ENCODE peak calls at places on chromosomes 6 and 20, in nine cellular contexts. One of them, this sample, is unnamed.

GRCh38 chr6:3565291-3565690 is 108.4 kb upstream of the SLC22A23 start:
- DNase-seq in lower leg skin: no peak
- DNase-seq in suprapubic skin: no peak
- DNase-seq in transverse colon: no peak
- DNase-seq in IMR-90: no peak
- DNase-seq in Peyer's patch: no peak
- DNase-seq in HCT116: no peak
- DNase-seq in tibial nerve: no peak
- DNase-seq in A549: no peak
- DNase-seq in this sample: no peak

GRCh38 chr6:64996301-64996700 is 710.7 kb downstream of the EYS start:
- DNase-seq in lower leg skin: no peak
- DNase-seq in A549: no peak
- DNase-seq in HCT116: no peak
- DNase-seq in Peyer's patch: no peak
- DNase-seq in tibial nerve: no peak
- DNase-seq in suprapubic skin: no peak
- DNase-seq in transverse colon: no peak
- DNase-seq in IMR-90: no peak
- DNase-seq in this sample: no peak

GRCh38 chr6:170429457-170429856 is 122.9 kb downstream of the FAM120B start:
- DNase-seq in A549: no peak
- DNase-seq in suprapubic skin: no peak
- DNase-seq in transverse colon: no peak
- DNase-seq in lower leg skin: no peak
- DNase-seq in HCT116: no peak
- DNase-seq in Peyer's patch: no peak
- DNase-seq in IMR-90: no peak
- DNase-seq in tibial nerve: peak
- DNase-seq in this sample: no peak

GRCh38 chr20:59823456-59823855 is 110.0 kb downstream of the SYCP2 start:
- DNase-seq in tibial nerve: no peak
- DNase-seq in lower leg skin: peak
- DNase-seq in suprapubic skin: no peak
- DNase-seq in Peyer's patch: no peak
- DNase-seq in transverse colon: no peak
- DNase-seq in HCT116: no peak
- DNase-seq in IMR-90: no peak
- DNase-seq in A549: no peak
- DNase-seq in this sample: no peak

GRCh38 chr6:5208039-5208438 is 52.7 kb downstream of the LYRM4 start:
- DNase-seq in lower leg skin: no peak
- DNase-seq in tibial nerve: peak
- DNase-seq in IMR-90: peak
- DNase-seq in HCT116: no peak
- DNase-seq in Peyer's patch: no peak
- DNase-seq in transverse colon: no peak
- DNase-seq in suprapubic skin: no peak
- DNase-seq in A549: no peak
- DNase-seq in this sample: no peak

GRCh38 chr20:4633780-4634179 is 87.9 kb upstream of the PRND start:
- DNase-seq in A549: peak
- DNase-seq in HCT116: no peak
- DNase-seq in tibial nerve: no peak
- DNase-seq in Peyer's patch: no peak
- DNase-seq in lower leg skin: no peak
- DNase-seq in IMR-90: peak
- DNase-seq in transverse colon: no peak
- DNase-seq in suprapubic skin: no peak
- DNase-seq in this sample: no peak

GRCh38 chr6:74872754-74873446 is 333.0 kb downstream of the COL12A1 start:
- DNase-seq in suprapubic skin: no peak
- DNase-seq in HCT116: no peak
- DNase-seq in lower leg skin: no peak
- DNase-seq in A549: no peak
- DNase-seq in Peyer's patch: no peak
- DNase-seq in transverse colon: no peak
- DNase-seq in tibial nerve: no peak
- DNase-seq in IMR-90: no peak
- DNase-seq in this sample: no peak

GRCh38 chr20:1888796-1889463 is 6.3 kb upstream of the SIRPA start:
- DNase-seq in transverse colon: no peak
- DNase-seq in A549: no peak
- DNase-seq in Peyer's patch: no peak
- DNase-seq in tibial nerve: no peak
- DNase-seq in IMR-90: peak
- DNase-seq in suprapubic skin: no peak
- DNase-seq in HCT116: no peak
- DNase-seq in lower leg skin: no peak
- DNase-seq in this sample: peak

GRCh38 chr6:69162811-69163210 is 527.7 kb downstream of the ADGRB3 start:
- DNase-seq in transverse colon: no peak
- DNase-seq in lower leg skin: no peak
- DNase-seq in HCT116: no peak
- DNase-seq in tibial nerve: no peak
- DNase-seq in Peyer's patch: no peak
- DNase-seq in IMR-90: no peak
- DNase-seq in suprapubic skin: no peak
- DNase-seq in A549: no peak
- DNase-seq in this sample: no peak

DNA sequence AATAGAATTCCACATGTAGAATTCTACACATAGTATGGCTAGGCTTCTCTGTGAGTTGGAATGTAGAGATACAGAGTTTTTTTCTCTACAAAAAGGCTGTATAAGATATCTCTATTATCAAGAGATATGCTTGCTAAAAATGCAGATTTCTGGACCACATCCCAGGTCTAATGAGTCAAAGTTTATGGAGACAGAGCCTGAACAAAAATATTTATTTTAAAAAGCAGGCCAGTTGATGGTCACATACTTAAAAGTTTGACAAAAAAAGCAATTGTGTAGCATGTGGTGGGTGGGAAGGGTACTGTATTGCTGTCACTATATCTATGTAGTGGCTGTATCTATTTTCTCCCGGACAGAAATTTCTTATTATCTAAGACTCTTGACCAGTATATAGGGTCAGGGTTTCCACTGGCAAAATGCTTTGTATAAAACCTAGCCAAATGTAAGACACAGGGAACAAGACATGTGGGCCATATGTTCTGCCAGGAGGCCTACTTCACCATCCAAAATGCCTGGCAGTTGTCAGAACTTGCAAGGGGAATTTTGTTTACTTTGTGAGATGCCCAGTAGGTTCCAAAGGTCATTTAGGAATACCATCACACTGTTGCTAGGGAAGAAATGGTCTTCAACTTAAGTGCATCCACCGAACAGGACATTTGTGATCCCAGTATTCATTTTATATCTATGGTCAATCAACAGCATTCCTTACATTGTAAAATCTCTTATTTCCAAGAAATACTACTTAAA is 60.6 kb downstream of the SHPRH start:
- DNase-seq in IMR-90: peak
- DNase-seq in transverse colon: no peak
- DNase-seq in Peyer's patch: no peak
- DNase-seq in lower leg skin: no peak
- DNase-seq in HCT116: no peak
- DNase-seq in tibial nerve: no peak
- DNase-seq in A549: peak
- DNase-seq in suprapubic skin: no peak
- DNase-seq in this sample: no peak
- TF ChIP-seq POLR2A in IMR-90: no peak
- TF ChIP-seq POLR2A in transverse colon: no peak
- TF ChIP-seq POLR2A in Peyer's patch: no peak
- TF ChIP-seq POLR2A in lower leg skin: no peak
- TF ChIP-seq POLR2A in HCT116: no peak
- TF ChIP-seq POLR2A in tibial nerve: no peak
- TF ChIP-seq POLR2A in A549: no peak
- TF ChIP-seq POLR2A in suprapubic skin: no peak
- TF ChIP-seq POLR2A in this sample: no peak

GRCh38 chr6:83861077-83861476 is 1.6 kb downstream of the CYB5R4 start:
- DNase-seq in suprapubic skin: no peak
- DNase-seq in tibial nerve: no peak
- DNase-seq in A549: no peak
- DNase-seq in IMR-90: no peak
- DNase-seq in lower leg skin: no peak
- DNase-seq in HCT116: no peak
- DNase-seq in Peyer's patch: no peak
- DNase-seq in transverse colon: no peak
- DNase-seq in this sample: no peak

GRCh38 chr6:83862776-83863471 is 3.4 kb downstream of the CYB5R4 start:
- DNase-seq in HCT116: no peak
- DNase-seq in lower leg skin: no peak
- DNase-seq in A549: no peak
- DNase-seq in tibial nerve: no peak
- DNase-seq in suprapubic skin: no peak
- DNase-seq in transverse colon: no peak
- DNase-seq in Peyer's patch: no peak
- DNase-seq in IMR-90: peak
- DNase-seq in this sample: no peak

GRCh38 chr6:83860347-83860731 is 850 bp downstream of the CYB5R4 start:
- DNase-seq in suprapubic skin: no peak
- DNase-seq in IMR-90: no peak
- DNase-seq in A549: no peak
- DNase-seq in Peyer's patch: no peak
- DNase-seq in HCT116: no peak
- DNase-seq in tibial nerve: no peak
- DNase-seq in lower leg skin: no peak
- DNase-seq in transverse colon: no peak
- DNase-seq in this sample: no peak

GRCh38 chr6:83854766-83855165 is 1.6 kb downstream of the RIPPLY2 start:
- DNase-seq in lower leg skin: no peak
- DNase-seq in Peyer's patch: no peak
- DNase-seq in transverse colon: no peak
- DNase-seq in IMR-90: no peak
- DNase-seq in suprapubic skin: no peak
- DNase-seq in tibial nerve: no peak
- DNase-seq in A549: no peak
- DNase-seq in HCT116: no peak
- DNase-seq in this sample: no peak

DNA sequence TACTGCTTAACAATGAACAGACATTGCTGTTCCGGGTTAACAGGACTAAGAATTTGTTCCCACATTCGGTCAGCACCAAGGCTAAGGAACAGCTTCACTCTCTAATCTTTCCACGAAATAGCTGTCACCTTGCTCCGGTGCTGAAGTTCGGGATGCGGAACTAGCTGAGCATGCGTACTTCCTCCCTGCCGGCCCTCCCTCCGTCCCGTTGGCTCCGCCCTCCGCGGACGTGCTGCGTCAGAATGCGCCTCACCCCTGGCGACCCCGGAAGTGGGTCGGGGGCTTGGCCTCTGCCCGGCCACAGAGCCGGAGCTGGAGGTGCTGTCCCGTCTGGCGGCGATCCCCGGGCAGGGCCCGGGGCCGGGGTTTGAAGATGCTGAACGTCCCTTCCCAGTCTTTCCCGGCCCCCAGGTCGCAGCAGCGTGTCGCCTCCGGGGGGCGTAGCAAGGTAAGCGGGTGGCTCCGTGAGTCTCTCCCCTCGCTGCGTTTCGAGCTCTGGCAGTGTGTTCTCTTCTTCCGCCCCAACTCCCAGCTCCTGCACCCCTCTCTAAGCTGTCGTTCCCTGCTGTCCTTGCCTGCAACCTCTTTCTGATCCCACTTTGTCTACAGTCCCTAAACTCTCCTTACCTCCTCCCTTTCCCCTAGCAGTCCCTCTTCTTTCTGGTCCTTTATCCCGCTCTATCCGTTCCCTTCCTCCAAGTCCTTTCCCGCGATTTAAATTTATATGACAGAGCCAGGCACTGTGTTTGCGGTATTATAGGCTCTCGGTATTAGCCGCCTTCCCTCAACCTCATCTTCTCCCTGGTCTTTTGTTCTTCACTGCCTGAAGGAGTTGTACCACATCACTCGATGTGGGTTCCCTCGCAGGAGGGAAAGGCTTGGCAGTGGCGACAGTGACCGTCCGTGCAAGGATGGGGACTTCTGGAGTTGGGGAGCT is at the start of gene CYB5R4:
- DNase-seq in HCT116: peak
- DNase-seq in A549: peak
- DNase-seq in tibial nerve: peak
- DNase-seq in lower leg skin: peak
- DNase-seq in transverse colon: peak
- DNase-seq in IMR-90: peak
- DNase-seq in suprapubic skin: peak
- DNase-seq in Peyer's patch: peak
- DNase-seq in this sample: peak
- TF ChIP-seq POLR2A in HCT116: peak
- TF ChIP-seq POLR2A in A549: peak
- TF ChIP-seq POLR2A in tibial nerve: peak
- TF ChIP-seq POLR2A in lower leg skin: no peak
- TF ChIP-seq POLR2A in transverse colon: peak
- TF ChIP-seq POLR2A in IMR-90: peak
- TF ChIP-seq POLR2A in suprapubic skin: peak
- TF ChIP-seq POLR2A in Peyer's patch: peak
- TF ChIP-seq POLR2A in this sample: peak

GRCh38 chr6:151451950-151452749 is at the start of gene RMND1:
- DNase-seq in IMR-90: peak
- DNase-seq in suprapubic skin: peak
- DNase-seq in HCT116: peak
- DNase-seq in A549: peak
- DNase-seq in Peyer's patch: peak
- DNase-seq in transverse colon: peak
- DNase-seq in tibial nerve: peak
- DNase-seq in lower leg skin: peak
- DNase-seq in this sample: peak
- TF ChIP-seq POLR2A in IMR-90: peak
- TF ChIP-seq POLR2A in suprapubic skin: peak
- TF ChIP-seq POLR2A in HCT116: peak
- TF ChIP-seq POLR2A in A549: peak
- TF ChIP-seq POLR2A in Peyer's patch: peak
- TF ChIP-seq POLR2A in transverse colon: peak
- TF ChIP-seq POLR2A in tibial nerve: peak
- TF ChIP-seq POLR2A in lower leg skin: no peak
- TF ChIP-seq POLR2A in this sample: peak

DNA sequence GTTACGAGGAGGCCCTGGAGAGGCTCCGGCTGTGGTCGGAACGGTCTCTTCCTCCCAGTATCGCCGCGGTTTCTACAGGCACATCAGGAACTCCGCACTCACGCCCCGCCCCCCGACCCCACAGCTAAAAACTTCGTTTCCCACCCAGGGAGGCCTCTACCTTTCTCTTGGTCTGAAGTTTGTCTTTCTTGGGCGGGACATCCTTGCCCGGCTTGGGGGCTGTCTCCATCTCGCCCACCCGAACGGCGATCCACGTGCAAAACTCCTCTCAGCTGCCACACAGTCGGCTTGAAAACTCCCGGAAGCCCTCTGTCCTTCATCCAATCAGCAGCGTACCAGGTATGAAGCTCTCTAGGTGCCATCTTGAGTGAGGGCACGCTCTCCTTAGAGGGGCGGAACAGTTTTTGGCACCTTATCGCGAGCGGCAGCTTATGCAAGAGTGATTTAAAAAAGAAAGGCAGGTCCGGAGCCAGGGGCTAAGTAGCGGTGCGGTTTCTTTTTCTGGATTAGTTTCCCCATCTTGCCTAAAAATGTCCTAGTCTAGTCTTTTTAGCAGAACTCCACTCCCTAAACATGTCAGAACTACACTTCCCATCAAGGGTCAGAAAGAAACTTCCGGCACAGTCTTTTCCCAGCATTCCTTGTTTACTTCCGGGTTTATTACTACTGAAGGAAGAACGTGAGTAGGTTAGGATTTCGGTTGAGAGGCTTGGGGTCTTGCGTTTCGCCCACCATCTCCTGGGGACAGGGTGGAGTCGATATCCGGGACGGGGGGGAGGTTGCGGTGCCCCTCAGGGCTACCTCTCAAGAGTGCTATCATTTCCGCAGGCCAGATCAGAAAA is at the start of the genes PFDN6 and WDR46:
- DNase-seq in lower leg skin: peak
- DNase-seq in IMR-90: peak
- DNase-seq in tibial nerve: peak
- DNase-seq in Peyer's patch: peak
- DNase-seq in transverse colon: peak
- DNase-seq in suprapubic skin: peak
- DNase-seq in A549: peak
- DNase-seq in HCT116: peak
- DNase-seq in this sample: peak
- TF ChIP-seq POLR2A in lower leg skin: no peak
- TF ChIP-seq POLR2A in IMR-90: peak
- TF ChIP-seq POLR2A in tibial nerve: peak
- TF ChIP-seq POLR2A in Peyer's patch: no peak
- TF ChIP-seq POLR2A in transverse colon: peak
- TF ChIP-seq POLR2A in suprapubic skin: no peak
- TF ChIP-seq POLR2A in A549: peak
- TF ChIP-seq POLR2A in HCT116: peak
- TF ChIP-seq POLR2A in this sample: no peak

This sample was measured in right lobe of liver.